ENCODE peak calls at places on chromosomes 12 and 14, in eight cellular contexts. Q, J, B, C, V, X, E and A are unnamed samples.

GRCh38 chr14:90518941-90519256 is 122.1 kb downstream of the CALM1 start:
- DNase-seq in X (no peak), Q (peak; percentile 65), V (peak; percentile 7), E (peak; percentile 37), B (no peak), C (no peak), J (no peak), A (no peak)

GRCh38 chr12:48023386-48023785 is 19.1 kb upstream of the COL2A1 start:
- DNase-seq in B (no peak), X (no peak), V (no peak), Q (no peak), J (no peak), C (no peak), E (no peak), A (no peak)

GRCh38 chr12:46360908-46361666 is 11.5 kb downstream of the SLC38A2 start:
- DNase-seq in C (peak; percentile 14), X (no peak), J (no peak), Q (no peak), B (no peak), E (no peak), V (no peak), A (no peak)

GRCh38 chr14:90445011-90445410 is 48.2 kb downstream of the CALM1 start:
- DNase-seq in Q (peak; percentile 17), B (no peak), E (no peak), J (no peak), C (no peak), X (no peak), V (no peak), A (no peak)

GRCh38 chr12:92538970-92539749 is 163.6 kb upstream of the PLEKHG7 start:
- DNase-seq in B (no peak), J (no peak), E (no peak), Q (peak; percentile 19), X (peak; percentile 48), V (no peak), C (peak; percentile 61), A (no peak)

GRCh38 chr12:42790761-42791151 is 201.2 kb upstream of the PRICKLE1 start:
- DNase-seq in Q (peak; percentile 14), J (no peak), E (no peak), C (peak; percentile 28), X (no peak), B (no peak), V (no peak), A (no peak)

GRCh38 chr12:62813031-62813829 is 121.7 kb downstream of the PPM1H start:
- DNase-seq in X (peak; percentile 71), V (no peak), J (no peak), E (no peak), C (peak; percentile 90), Q (peak; percentile 47), B (peak; percentile 46), A (peak; percentile 69)

GRCh38 chr12:47995976-47996375 is 8.3 kb downstream of the COL2A1 start:
- DNase-seq in X (no peak), C (peak; percentile 20), J (no peak), B (peak; percentile 45), E (no peak), V (no peak), Q (no peak), A (no peak)

GRCh38 chr12:91250273-91250672 is 67.7 kb upstream of the DCN start:
- DNase-seq in B (no peak), J (no peak), V (no peak), C (peak; percentile 73), X (no peak), E (no peak), Q (no peak), A (no peak)

GRCh38 chr14:90354551-90355298 is 23.0 kb upstream of the NRDE2 start:
- DNase-seq in Q (no peak), X (no peak), C (no peak), J (no peak), E (no peak), B (no peak), V (no peak), A (no peak)